ENCODE peak calls at places on chromosomes 3 and 15, in eight cellular contexts. Y is GM12878, J is HCT116, Q is K562, I is Panc1, S is HepG2, M is SK-N-SH, B is GM23338. V is an unnamed sample.
A peak's percentile ranks its signal among the peaks of the same experiment; 100 is the strongest.

GRCh38 chr15:89783111-89783860 is 7.2 kb downstream of the MESP2 start:
- DNase-seq in Y (no peak), J (no peak), Q (peak; percentile 75), I (no peak), S (no peak), M (peak; percentile 38), B (peak; percentile 48), V (no peak)

GRCh38 chr3:115476472-115476871 is 146.8 kb upstream of the GAP43 start:
- DNase-seq in Y (no peak), J (no peak), Q (no peak), I (no peak), S (no peak), M (no peak), B (no peak), V (no peak)

GRCh38 chr3:126468028-126468891 is 7.4 kb downstream of the ZXDC start:
- DNase-seq in Y (no peak), J (no peak), Q (no peak), I (no peak), S (no peak), M (no peak), B (no peak), V (peak; percentile 84)

GRCh38 chr15:31272558-31273257 is 53.9 kb upstream of the KLF13 start:
- DNase-seq in Y (no peak), J (no peak), Q (no peak), I (no peak), S (no peak), M (peak; percentile 9), B (no peak), V (no peak)

GRCh38 chr3:196049567-196050122 is 32.2 kb downstream of the TFRC start:
- DNase-seq in Y (no peak), J (no peak), Q (no peak), I (no peak), S (no peak), M (no peak), B (no peak), V (no peak)

GRCh38 chr3:49389297-49389696 is 22.5 kb downstream of the RHOA start:
- DNase-seq in Y (no peak), J (no peak), Q (no peak), I (no peak), S (no peak), M (no peak), B (no peak), V (no peak)

GRCh38 chr3:45673273-45673672 is 15.9 kb upstream of the SACM1L start:
- DNase-seq in Y (no peak), J (no peak), Q (no peak), I (no peak), S (no peak), M (no peak), B (peak; percentile 32), V (no peak)

GRCh38 chr3:130539005-130539404 is 22.0 kb downstream of the COL6A6 start:
- DNase-seq in Y (no peak), J (peak; percentile 40), Q (peak; percentile 71), I (peak; percentile 20), S (peak; percentile 55), M (peak; percentile 68), B (peak; percentile 84), V (peak; percentile 52)

GRCh38 chr3:156812521-156813335 is 13.4 kb upstream of the LEKR1 start:
- DNase-seq in Y (no peak), J (no peak), Q (peak; percentile 83), I (peak; percentile 82), S (peak; percentile 82), M (no peak), B (no peak), V (peak; percentile 52)

GRCh38 chr15:74036271-74037170 is 42.0 kb downstream of the PML start:
- DNase-seq in Y (no peak), J (peak; percentile 22), Q (peak; percentile 48), I (no peak), S (peak; percentile 51), M (peak; percentile 76), B (peak; percentile 93), V (peak; percentile 10)

GRCh38 chr3:42035007-42035406 is 56.1 kb upstream of the TRAK1 start:
- DNase-seq in Y (no peak), J (no peak), Q (no peak), I (no peak), S (no peak), M (no peak), B (no peak), V (no peak)

GRCh38 chr3:42037318-42037945 is 53.7 kb upstream of the TRAK1 start:
- DNase-seq in Y (no peak), J (no peak), Q (no peak), I (no peak), S (no peak), M (no peak), B (no peak), V (no peak)

GRCh38 chr3:42035816-42036482 is 55.2 kb upstream of the TRAK1 start:
- DNase-seq in Y (no peak), J (no peak), Q (peak; percentile 29), I (no peak), S (no peak), M (no peak), B (no peak), V (no peak)

GRCh38 chr3:42033741-42034140 is 57.4 kb upstream of the TRAK1 start:
- DNase-seq in Y (no peak), J (no peak), Q (no peak), I (no peak), S (no peak), M (no peak), B (no peak), V (no peak)

GRCh38 chr3:42036483-42036823 is 54.7 kb upstream of the TRAK1 start:
- DNase-seq in Y (no peak), J (no peak), Q (peak; percentile 58), I (peak; percentile 86), S (peak; percentile 58), M (peak; percentile 44), B (no peak), V (no peak)
- TF ChIP-seq POLR2AphosphoS5 in Y (no peak), J (no peak), Q (no peak), I (no peak), S (no peak), M (peak; percentile 36), B (no peak), V (no peak)

DNA sequence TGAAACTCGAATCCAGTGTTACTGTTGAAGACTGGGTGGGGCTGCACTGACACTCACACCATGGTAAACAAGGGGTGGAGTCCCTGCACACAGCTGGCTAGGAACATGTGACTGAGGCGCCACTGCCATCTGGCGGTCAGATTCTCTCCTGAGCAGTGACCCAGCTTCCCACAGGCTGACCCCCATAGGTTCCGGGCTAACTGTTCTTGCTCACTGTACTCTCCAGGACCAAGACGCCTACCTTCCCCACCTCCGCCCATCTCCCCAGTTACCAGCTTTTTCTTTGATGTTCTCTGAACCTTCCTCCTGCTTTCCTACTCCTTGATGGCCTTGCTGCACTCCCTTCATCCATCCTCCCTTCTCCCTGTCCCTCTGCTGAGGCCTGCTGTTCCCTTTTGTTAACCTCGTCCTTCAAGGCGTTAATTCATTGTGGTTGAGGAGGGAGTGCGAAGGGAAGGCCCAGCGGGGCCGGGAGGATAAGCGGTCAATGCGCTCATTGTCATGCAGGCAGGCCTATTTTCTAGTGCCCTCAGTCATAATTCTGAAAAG is 115.2 kb downstream of the ATP8B4 start:
- DNase-seq in Y (peak; percentile 37), J (peak; percentile 80), Q (peak; percentile 91), I (peak; percentile 71), S (peak; percentile 78), M (peak; percentile 68), B (peak; percentile 95), V (peak; percentile 60)
- TF ChIP-seq REST in Y (no peak), J (no peak), Q (no peak), I (no peak), S (no peak), M (no peak), B (no peak), V (no peak)

DNA sequence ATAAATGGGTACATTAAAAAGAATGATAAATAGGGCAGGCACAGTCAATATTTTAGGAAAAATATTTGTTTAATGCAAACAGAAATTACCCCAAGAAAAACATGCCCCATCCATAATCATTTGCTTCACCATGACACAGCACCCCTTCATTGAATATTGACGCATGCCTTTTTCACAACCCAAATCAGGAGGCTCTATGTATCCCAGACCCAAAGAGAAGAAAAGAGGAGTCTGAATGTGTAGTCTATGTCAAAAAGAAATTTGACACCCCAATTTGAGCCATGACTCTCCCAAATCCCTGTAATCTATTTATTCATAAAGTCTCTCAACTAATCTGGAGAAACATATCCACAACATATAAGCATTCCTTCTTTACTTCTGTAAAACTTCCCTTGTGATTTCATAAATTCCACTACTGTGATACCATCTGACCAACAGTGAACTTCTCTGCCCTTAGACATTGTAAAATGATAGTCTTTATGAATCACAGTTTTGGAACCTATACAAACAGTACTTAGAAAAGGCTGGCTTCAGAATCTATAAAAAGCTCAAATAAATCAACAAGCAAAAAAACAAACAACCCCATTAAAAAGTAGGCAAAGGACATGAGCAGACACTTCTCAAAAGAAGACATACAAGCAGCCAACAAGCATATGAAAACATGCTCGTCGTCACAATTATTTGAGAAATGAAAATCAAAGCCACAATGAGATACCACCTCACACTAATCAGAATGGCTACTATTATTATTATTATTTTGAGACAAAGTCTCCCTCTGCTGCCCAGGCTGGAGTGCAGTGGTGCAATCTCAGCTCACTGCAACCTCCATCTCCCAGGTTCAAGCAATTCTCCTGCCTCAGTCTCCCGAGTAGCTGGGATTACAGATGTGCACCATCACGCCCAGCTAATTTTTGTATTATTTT is 53.4 kb upstream of the XRN1 start:
- DNase-seq in Y (no peak), J (no peak), Q (no peak), I (peak; percentile 22), S (no peak), M (no peak), B (no peak), V (no peak)
- TF ChIP-seq POLR2AphosphoS5 in Y (no peak), J (no peak), Q (no peak), I (peak; percentile 49), S (no peak), M (peak; percentile 58), B (no peak), V (no peak)

DNA sequence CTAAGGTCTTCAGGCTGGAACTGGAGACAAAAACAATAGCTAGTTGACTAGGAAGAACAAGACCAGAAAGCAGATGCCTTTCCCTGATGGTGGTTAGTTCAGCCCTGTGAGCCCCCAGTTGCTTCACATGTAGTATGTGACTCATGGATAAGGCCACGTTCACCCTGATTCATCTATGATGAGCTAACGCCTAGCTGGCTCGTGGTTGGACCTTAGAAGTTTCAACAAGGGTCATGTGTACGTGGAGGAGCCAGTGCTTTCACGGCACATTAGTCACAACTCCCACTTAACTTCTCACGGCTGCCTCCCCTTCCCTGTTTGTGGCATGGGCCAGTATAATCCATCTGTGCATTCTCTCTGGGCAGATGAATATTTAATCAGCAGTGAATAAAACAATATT is 20.6 kb downstream of the COL8A1 start:
- DNase-seq in Y (no peak), J (no peak), Q (peak; percentile 3), I (no peak), S (no peak), M (no peak), B (no peak), V (no peak)
- TF ChIP-seq REST in Y (no peak), J (no peak), Q (no peak), I (no peak), S (no peak), M (no peak), B (no peak), V (no peak)

GRCh38 chr3:57903124-57903668 is 105.0 kb upstream of the FLNB start:
- DNase-seq in Y (no peak), J (no peak), Q (no peak), I (no peak), S (no peak), M (no peak), B (no peak), V (no peak)
- TF ChIP-seq POLR2AphosphoS5 in Y (no peak), J (no peak), Q (no peak), I (no peak), S (no peak), M (no peak), B (no peak), V (no peak)